ENCODE peak calls at places on chromosome 5, in six cellular contexts. G, F, C, M, Z and K are unnamed samples.

GRCh38 chr5:167294861-167295685 is 996.4 kb upstream of the WWC1 start:
- DNase-seq in G (no peak), F (no peak), C (no peak), M (peak), Z (no peak), K (no peak)

GRCh38 chr5:68545636-68546325 is 330.2 kb downstream of the PIK3R1 start:
- DNase-seq in G (no peak), F (no peak), C (no peak), M (no peak), Z (no peak), K (no peak)

GRCh38 chr5:128290152-128290858 is 206.7 kb downstream of the SLC12A2 start:
- DNase-seq in G (no peak), F (no peak), C (no peak), M (peak), Z (no peak), K (no peak)

GRCh38 chr5:120803282-120803681 is 339.2 kb downstream of the PRR16 start:
- DNase-seq in G (no peak), F (no peak), C (no peak), M (peak), Z (no peak), K (no peak)

GRCh38 chr5:139925163-139925562 is 117.9 kb downstream of the NRG2 start:
- DNase-seq in G (no peak), F (no peak), C (no peak), M (no peak), Z (no peak), K (no peak)

GRCh38 chr5:117559005-117559844 is 984.6 kb upstream of the SEMA6A start:
- DNase-seq in G (no peak), F (no peak), C (no peak), M (peak), Z (no peak), K (no peak)

GRCh38 chr5:1783214-1783551 is 16.5 kb downstream of the MRPL36 start:
- DNase-seq in G (no peak), F (no peak), C (no peak), M (peak), Z (no peak), K (no peak)

GRCh38 chr5:131796793-131797693 is at the start of gene FNIP1:
- DNase-seq in G (peak), F (peak), C (peak), M (peak), Z (peak), K (peak)

GRCh38 chr5:16894236-16895057 is 41.6 kb downstream of the MYO10 start:
- DNase-seq in G (no peak), F (no peak), C (no peak), M (peak), Z (no peak), K (no peak)

GRCh38 chr5:180253036-180253824 is 38.7 kb downstream of the MAPK9 start:
- DNase-seq in G (no peak), F (no peak), C (no peak), M (no peak), Z (no peak), K (no peak)

GRCh38 chr5:62432618-62433064 is 20.1 kb downstream of the IPO11 start:
- DNase-seq in G (no peak), F (no peak), C (no peak), M (no peak), Z (no peak), K (peak)

GRCh38 chr5:43027054-43027785 is 12.9 kb downstream of the ANXA2R start:
- DNase-seq in G (no peak), F (no peak), C (no peak), M (no peak), Z (no peak), K (no peak)

GRCh38 chr5:121693864-121694263 is 157.8 kb upstream of the FTMT start:
- DNase-seq in G (no peak), F (no peak), C (no peak), M (peak), Z (no peak), K (peak)

GRCh38 chr5:158414333-158414762 is 555.4 kb upstream of the CLINT1 start:
- DNase-seq in G (no peak), F (no peak), C (no peak), M (no peak), Z (no peak), K (no peak)

GRCh38 chr5:169767938-169768337 is 130.9 kb downstream of the DOCK2 start:
- DNase-seq in G (no peak), F (no peak), C (no peak), M (no peak), Z (no peak), K (peak)

GRCh38 chr5:173055722-173055982 is 500 bp upstream of the CREBRF start:
- DNase-seq in G (no peak), F (no peak), C (no peak), M (no peak), Z (no peak), K (no peak)

GRCh38 chr5:36887532-36887931 is 11.0 kb downstream of the NIPBL start:
- DNase-seq in G (no peak), F (no peak), C (no peak), M (peak), Z (no peak), K (no peak)

GRCh38 chr5:39224196-39224754 is 4.9 kb upstream of the FYB1 start:
- DNase-seq in G (no peak), F (no peak), C (no peak), M (peak), Z (no peak), K (peak)

GRCh38 chr5:64861281-64861680 is 92.6 kb downstream of the CWC27 start:
- DNase-seq in G (no peak), F (no peak), C (no peak), M (peak), Z (no peak), K (no peak)

GRCh38 chr5:95973793-95974325 is 12.2 kb upstream of the ELL2 start:
- DNase-seq in G (peak), F (no peak), C (no peak), M (peak), Z (no peak), K (peak)

GRCh38 chr5:133926960-133927615 is 41.3 kb downstream of the C5orf15 start:
- DNase-seq in G (no peak), F (no peak), C (no peak), M (peak), Z (no peak), K (no peak)

GRCh38 chr5:124790261-124790894 is 43.9 kb upstream of the ZNF608 start:
- DNase-seq in G (no peak), F (no peak), C (no peak), M (peak), Z (no peak), K (no peak)

GRCh38 chr5:58455066-58455465 is 4.8 kb downstream of the PLK2 start:
- DNase-seq in G (no peak), F (no peak), C (no peak), M (peak), Z (no peak), K (no peak)

GRCh38 chr5:169083394-169084018 is 217.4 kb downstream of the SLIT3 start:
- DNase-seq in G (no peak), F (no peak), C (no peak), M (no peak), Z (no peak), K (no peak)

GRCh38 chr5:88761269-88761880 is 121.6 kb downstream of the MEF2C start:
- DNase-seq in G (no peak), F (no peak), C (no peak), M (peak), Z (no peak), K (no peak)

GRCh38 chr5:55438931-55439477 is 95.8 kb downstream of the PLPP1 start:
- DNase-seq in G (no peak), F (no peak), C (no peak), M (peak), Z (no peak), K (no peak)

GRCh38 chr5:87825583-87825982 is 412.9 kb upstream of the CCNH start:
- DNase-seq in G (no peak), F (no peak), C (no peak), M (no peak), Z (no peak), K (no peak)

GRCh38 chr5:141654298-141654697 is 3.1 kb upstream of the FCHSD1 start:
- DNase-seq in G (no peak), F (no peak), C (no peak), M (peak), Z (no peak), K (no peak)

GRCh38 chr5:52148679-52149078 is 639.0 kb upstream of the ITGA1 start:
- DNase-seq in G (no peak), F (no peak), C (no peak), M (no peak), Z (no peak), K (no peak)

GRCh38 chr5:65128226-65128625 is 353.5 kb downstream of the ADAMTS6 start:
- DNase-seq in G (no peak), F (peak), C (no peak), M (no peak), Z (no peak), K (no peak)

GRCh38 chr5:72855821-72856220 is 39.4 kb downstream of the TNPO1 start:
- DNase-seq in G (no peak), F (no peak), C (no peak), M (no peak), Z (no peak), K (no peak)

GRCh38 chr5:691817-692529 is 1.2 kb downstream of the TPPP start:
- DNase-seq in G (no peak), F (no peak), C (no peak), M (no peak), Z (no peak), K (no peak)

GRCh38 chr5:82334856-82335255 is 56.7 kb upstream of the RPS23 start:
- DNase-seq in G (no peak), F (no peak), C (no peak), M (peak), Z (no peak), K (no peak)

GRCh38 chr5:77643654-77644404 is 5.3 kb upstream of the OTP start:
- DNase-seq in G (no peak), F (no peak), C (no peak), M (no peak), Z (no peak), K (no peak)

GRCh38 chr5:79759436-79759835 is 69.8 kb downstream of the CMYA5 start:
- DNase-seq in G (no peak), F (no peak), C (no peak), M (peak), Z (no peak), K (no peak)

GRCh38 chr5:145589063-145589462 is 246.1 kb downstream of the PRELID2 start:
- DNase-seq in G (no peak), F (no peak), C (no peak), M (no peak), Z (no peak), K (no peak)

GRCh38 chr5:169244812-169245211 is 56.1 kb downstream of the SLIT3 start:
- DNase-seq in G (no peak), F (no peak), C (no peak), M (no peak), Z (no peak), K (no peak)

GRCh38 chr5:29982446-29982845 is 1211.0 kb upstream of the CDH6 start:
- DNase-seq in G (no peak), F (no peak), C (no peak), M (no peak), Z (no peak), K (no peak)

GRCh38 chr5:139817970-139818369 is 22.4 kb downstream of the PSD2 start:
- DNase-seq in G (no peak), F (no peak), C (no peak), M (no peak), Z (no peak), K (no peak)

GRCh38 chr5:76547242-76547890 is 75.8 kb downstream of the F2RL2 start:
- DNase-seq in G (no peak), F (no peak), C (peak), M (no peak), Z (peak), K (no peak)